ENCODE peak calls at places on chromosome 17, in four cellular contexts. O, A, Z and Q are unnamed samples.

GRCh38 chr17:50272711-50273653 is 1.3 kb upstream of the TMEM92 start:
- DNase-seq in O (peak; percentile 78), A (no peak), Z (no peak), Q (no peak)

GRCh38 chr17:66976781-66977201 is 12.3 kb downstream of the CACNG4 start:
- DNase-seq in O (no peak), A (no peak), Z (no peak), Q (no peak)

GRCh38 chr17:68199837-68200688 is 47.8 kb upstream of the AMZ2 start:
- DNase-seq in O (no peak), A (no peak), Z (no peak), Q (no peak)

GRCh38 chr17:32621612-32622312 is 135.0 kb downstream of the CDK5R1 start:
- DNase-seq in O (peak; percentile 18), A (no peak), Z (peak; percentile 91), Q (no peak)

GRCh38 chr17:4365628-4366311 is 705 bp downstream of the UBE2G1 start:
- DNase-seq in O (peak; percentile 58), A (no peak), Z (no peak), Q (no peak)

GRCh38 chr17:80223142-80223815 is 3.1 kb downstream of the SLC26A11 start:
- DNase-seq in O (no peak), A (no peak), Z (no peak), Q (no peak)

GRCh38 chr17:74975943-74976342 is 3.4 kb upstream of the HID1 start:
- DNase-seq in O (no peak), A (no peak), Z (no peak), Q (no peak)

GRCh38 chr17:6088141-6088540 is 18.0 kb downstream of the WSCD1 start:
- DNase-seq in O (no peak), A (no peak), Z (no peak), Q (no peak)

GRCh38 chr17:79491006-79491405 is 119.8 kb downstream of the RBFOX3 start:
- DNase-seq in O (no peak), A (no peak), Z (no peak), Q (no peak)

GRCh38 chr17:49858796-49859195 is 10.9 kb upstream of the TAC4 start:
- DNase-seq in O (no peak), A (no peak), Z (no peak), Q (no peak)

GRCh38 chr17:43578699-43579569 is 32.8 kb upstream of the ETV4 start:
- DNase-seq in O (peak; percentile 13), A (no peak), Z (peak; percentile 42), Q (no peak)

GRCh38 chr17:61407211-61407911 is 7.7 kb downstream of the TBX2 start:
- DNase-seq in O (no peak), A (peak; percentile 5), Z (no peak), Q (no peak)